ENCODE peak calls at places on chromosome 15, in four cellular contexts. I, B, S and T are unnamed samples.

GRCh38 chr15:99895956-99896311 is 162.7 kb upstream of the LYSMD4 start:
- DNase-seq in B (no peak), S (no peak), I (no peak), T (no peak)

GRCh38 chr15:70186152-70186551 is 88.4 kb upstream of the TLE3 start:
- DNase-seq in S (no peak), I (no peak), B (no peak), T (no peak)

GRCh38 chr15:66760968-66761722 is 59.1 kb downstream of the SMAD6 start:
- DNase-seq in S (peak; percentile 38), B (no peak), I (peak; percentile 37), T (no peak)

GRCh38 chr15:69595009-69595825 is 142.6 kb downstream of the RPLP1 start:
- DNase-seq in I (peak; percentile 69), B (no peak), S (peak; percentile 5), T (no peak)

GRCh38 chr15:69557340-69558137 is 104.9 kb downstream of the RPLP1 start:
- DNase-seq in B (peak; percentile 94), S (peak; percentile 93), I (peak; percentile 98), T (no peak)

GRCh38 chr15:34847598-34847997 is 52.2 kb upstream of the ACTC1 start:
- DNase-seq in B (no peak), I (peak; percentile 76), S (peak; percentile 25), T (no peak)

GRCh38 chr15:58066042-58066867 is 744 bp upstream of the ALDH1A2 start:
- DNase-seq in B (peak; percentile 4), I (peak; percentile 75), S (peak; percentile 44), T (peak; percentile 48)

GRCh38 chr15:80562033-80562432 is 133.1 kb upstream of the ABHD17C start:
- DNase-seq in B (peak; percentile 17), I (no peak), S (no peak), T (no peak)

GRCh38 chr15:85756411-85757072 is 38.2 kb downstream of the KLHL25 start:
- DNase-seq in B (no peak), S (no peak), I (peak; percentile 81), T (no peak)
- H4K8ac ChIP-seq in B (no peak overlapping the region), S (no peak overlapping the region), I (no peak overlapping the region), T (no peak overlapping the region)

GRCh38 chr15:84598250-84598649 is 2.6 kb upstream of the ZSCAN2 start:
- DNase-seq in I (peak; percentile 15), S (peak; percentile 45), B (peak; percentile 24), T (no peak)

GRCh38 chr15:84595660-84596059 is 5.1 kb upstream of the ZSCAN2 start:
- DNase-seq in S (no peak), B (no peak), I (no peak), T (no peak)

GRCh38 chr15:84590406-84590805 is 10.4 kb upstream of the ZSCAN2 start:
- DNase-seq in I (no peak), S (no peak), B (peak; percentile 31), T (no peak)

GRCh38 chr15:84591815-84592214 is 9.0 kb upstream of the ZSCAN2 start:
- DNase-seq in I (no peak), B (no peak), S (no peak), T (no peak)

DNA sequence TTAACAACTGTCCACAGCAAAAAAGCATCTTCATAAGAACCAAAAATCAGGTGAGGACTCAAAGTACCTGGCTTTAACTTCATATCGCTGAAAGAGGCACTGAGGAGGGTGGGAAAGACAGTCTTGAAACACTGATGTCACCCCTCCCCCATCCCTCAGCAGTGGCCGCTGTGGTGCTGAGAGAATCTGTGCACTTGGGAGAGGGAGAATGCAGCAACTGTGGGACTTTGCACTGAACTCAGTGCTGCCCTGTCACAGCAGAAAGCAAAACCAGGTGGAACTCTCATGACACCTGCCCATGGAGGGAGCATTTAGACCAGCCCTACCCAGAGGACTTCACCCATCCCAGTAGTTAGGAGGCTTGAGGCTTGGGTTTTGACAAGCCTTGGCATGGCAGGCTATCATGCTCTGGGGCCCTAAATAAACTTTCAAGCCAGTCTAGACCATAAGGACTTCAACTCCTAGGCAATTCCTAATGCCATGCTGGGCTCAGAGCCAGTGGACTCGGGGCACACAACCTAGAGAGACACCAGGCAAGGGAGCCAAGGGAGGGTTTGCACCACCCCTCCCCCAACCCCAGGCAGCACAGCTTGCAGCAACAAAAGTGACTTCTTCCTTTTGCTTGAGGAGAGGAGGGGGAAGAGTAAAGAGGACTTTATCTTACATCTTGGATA is 6.1 kb upstream of the ZSCAN2 start:
- DNase-seq in I (no peak), B (no peak), S (no peak), T (no peak)
- H2AFZ ChIP-seq in I (no peak overlapping the region), B (peak overlapping the region; percentile 51), S (no peak overlapping the region), T (peak overlapping the region; percentile 74)

GRCh38 chr15:62619105-62619504 is 423.4 kb upstream of the TPM1 start:
- DNase-seq in B (peak; percentile 18), S (no peak), I (no peak), T (no peak)

GRCh38 chr15:62616746-62617145 is 425.8 kb upstream of the TPM1 start:
- DNase-seq in I (no peak), S (no peak), B (no peak), T (no peak)

GRCh38 chr15:62618432-62618831 is 424.1 kb upstream of the TPM1 start:
- DNase-seq in S (peak; percentile 72), I (peak; percentile 89), B (peak; percentile 94), T (no peak)

GRCh38 chr15:62617741-62618140 is 424.8 kb upstream of the TPM1 start:
- DNase-seq in S (no peak), B (no peak), I (peak; percentile 57), T (no peak)

DNA sequence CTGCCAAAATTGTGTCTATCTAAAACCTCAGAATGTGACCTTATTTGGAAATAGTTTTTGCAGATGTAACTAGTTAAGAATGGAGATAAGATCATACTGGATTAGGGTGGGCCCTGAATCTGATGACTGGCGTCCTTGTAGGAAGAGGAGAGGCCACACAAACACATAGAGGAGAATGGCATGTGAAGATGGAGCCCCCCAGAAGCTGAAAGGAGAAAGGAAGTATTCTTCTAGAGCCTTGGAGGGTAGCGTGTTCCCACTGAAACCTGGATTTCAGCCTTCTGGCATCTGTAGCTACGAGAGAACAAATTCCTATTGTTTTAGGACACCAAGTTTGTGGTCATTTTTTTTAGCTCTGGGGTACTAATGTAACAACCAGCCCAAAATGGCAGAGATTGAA is 423.0 kb upstream of the TPM1 start:
- DNase-seq in I (no peak), S (no peak), B (no peak), T (no peak)
- H4K8ac ChIP-seq in I (peak overlapping the region; percentile 24), S (no peak overlapping the region), B (peak overlapping the region; percentile 11), T (no peak overlapping the region)

DNA sequence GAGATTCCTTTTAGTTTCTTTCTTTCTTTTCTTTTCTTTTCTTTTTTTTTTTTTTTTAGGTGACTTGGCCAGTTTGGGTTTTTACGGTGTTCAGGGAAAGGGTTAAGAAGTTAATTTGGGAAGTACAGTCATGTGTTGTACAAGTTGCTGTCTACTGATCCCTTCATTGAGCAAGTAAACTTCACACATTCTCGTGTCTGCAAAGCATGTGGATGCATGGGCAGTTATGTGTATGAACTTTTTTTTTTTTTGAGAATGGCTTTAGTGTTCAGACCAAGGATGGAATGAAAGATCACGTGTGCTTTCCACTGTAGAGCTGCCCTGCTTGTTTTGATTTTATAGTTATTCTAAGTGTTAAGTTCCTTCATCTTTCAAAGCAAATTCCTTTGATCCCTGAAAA is 132.3 kb downstream of the PGPEP1L start:
- DNase-seq in S (no peak), B (peak; percentile 33), I (no peak), T (no peak)
- H2AFZ ChIP-seq in S (no peak overlapping the region), B (no peak overlapping the region), I (no peak overlapping the region), T (no peak overlapping the region)

GRCh38 chr15:72117448-72117697 is 577 bp downstream of the MYO9A start:
- DNase-seq in I (peak; percentile 84), B (peak; percentile 69), S (peak; percentile 90), T (peak; percentile 71)
- H4K8ac ChIP-seq in I (peak overlapping the region; percentile 75), B (peak overlapping the region; percentile 63), S (peak overlapping the region; percentile 90), T (no peak overlapping the region)

DNA sequence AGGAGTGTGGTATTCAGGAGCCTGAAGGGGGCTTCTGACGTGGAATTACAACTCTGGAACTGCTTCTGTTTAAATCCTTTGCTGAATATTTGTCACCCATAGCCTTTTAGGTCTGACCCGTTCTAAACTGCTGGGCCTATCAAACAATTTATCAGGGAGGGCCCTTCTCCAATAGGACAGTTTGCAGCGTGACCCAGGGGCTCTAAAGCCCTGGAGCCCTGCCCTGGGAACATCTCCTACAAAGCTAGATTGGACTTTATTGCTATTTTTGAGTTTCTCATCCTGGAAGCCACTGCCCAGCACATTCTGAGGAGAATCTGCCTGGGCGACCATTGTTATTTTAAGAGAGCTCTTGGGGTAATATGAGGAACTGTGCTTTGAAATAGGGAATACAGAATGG is 35.5 kb downstream of the KLF13 start:
- DNase-seq in B (no peak), S (no peak), I (no peak), T (no peak)
- H2AFZ ChIP-seq in B (no peak overlapping the region), S (no peak overlapping the region), I (no peak overlapping the region), T (no peak overlapping the region)

GRCh38 chr15:74889882-74890768 is at the start of gene MPI:
- DNase-seq in I (peak; percentile 96), B (peak; percentile 68), S (peak; percentile 85), T (peak; percentile 82)
- H4K8ac ChIP-seq in I (peak within 1 kb of the TSS; percentile 96), B (peak within 1 kb of the TSS; percentile 86), S (peak within 1 kb of the TSS; percentile 97), T (peak within 1 kb of the TSS; percentile 77)

GRCh38 chr15:84598993-84599392 is 1.8 kb upstream of the ZSCAN2 start:
- DNase-seq in I (peak; percentile 51), S (peak; percentile 72), B (peak; percentile 66), T (no peak)
- H2AFZ ChIP-seq in I (no peak overlapping the region), S (no peak overlapping the region), B (no peak overlapping the region), T (no peak overlapping the region)

DNA sequence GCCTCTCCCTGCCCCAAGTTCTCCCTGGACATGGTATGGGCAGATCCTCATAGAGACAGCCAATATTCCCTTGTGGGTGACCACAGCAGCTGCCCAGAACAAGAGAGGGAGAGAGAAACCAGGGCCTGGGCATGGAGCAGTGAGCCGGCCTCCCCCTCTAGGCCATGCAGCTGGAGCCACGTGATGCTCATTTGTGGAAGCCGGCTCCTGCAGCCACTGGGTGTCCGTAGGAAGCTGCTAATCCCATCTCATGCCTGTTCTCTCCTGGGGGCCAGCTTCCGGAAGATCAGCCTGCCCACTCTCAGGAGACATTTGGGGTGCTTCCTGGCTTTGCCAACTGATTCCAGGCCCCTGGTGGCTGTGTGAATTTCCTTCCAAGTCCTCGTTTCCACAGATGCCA is 55.4 kb downstream of the LINGO1 start:
- DNase-seq in B (no peak), S (no peak), I (no peak), T (no peak)
- H4K8ac ChIP-seq in B (no peak overlapping the region), S (no peak overlapping the region), I (no peak overlapping the region), T (no peak overlapping the region)

GRCh38 chr15:95724908-95725633 is 605.4 kb upstream of the NR2F2 start:
- DNase-seq in S (no peak), I (no peak), B (no peak), T (no peak)
- H2AFZ ChIP-seq in S (no peak overlapping the region), I (no peak overlapping the region), B (no peak overlapping the region), T (no peak overlapping the region)